ENCODE peak calls at places on chromosomes 1 and 21, in seven cellular contexts. V, Z, K, L, Y, M and U are unnamed samples. For H3K4me1 and H3K36me3, the result is how much of the 10 kb centered on the place peaks cover.

GRCh38 chr1:119729044-119729443 is 17.3 kb downstream of the PHGDH start:
- DNase-seq in V (no peak), Z (no peak), K (no peak), L (no peak), Y (no peak), M (no peak), U (no peak)

GRCh38 chr1:169312084-169312954 is 55.3 kb downstream of the NME7 start:
- DNase-seq in V (no peak), Z (no peak), K (no peak), L (peak), Y (no peak), M (peak), U (no peak)

GRCh38 chr1:84861516-84861915 is 31.5 kb downstream of the LPAR3 start:
- DNase-seq in V (no peak), Z (no peak), K (no peak), L (no peak), Y (no peak), M (no peak), U (no peak)

GRCh38 chr1:225866061-225866844 is 15.9 kb downstream of the TMEM63A start:
- DNase-seq in V (no peak), Z (no peak), K (no peak), L (peak), Y (peak), M (peak), U (no peak)

GRCh38 chr1:160004001-160004400 is 27.8 kb downstream of the PIGM start:
- DNase-seq in V (no peak), Z (no peak), K (no peak), L (no peak), Y (no peak), M (no peak), U (no peak)

GRCh38 chr1:164635074-164635783 is 76.2 kb downstream of the PBX1 start:
- DNase-seq in V (no peak), Z (no peak), K (no peak), L (no peak), Y (no peak), M (no peak), U (no peak)

GRCh38 chr1:109617291-109617801 is 2.1 kb downstream of the GNAT2 start:
- DNase-seq in V (no peak), Z (peak), K (peak), L (peak), Y (no peak), M (peak), U (no peak)

GRCh38 chr1:179340915-179341314 is 24.9 kb upstream of the AXDND1 start:
- DNase-seq in V (no peak), Z (no peak), K (no peak), L (no peak), Y (no peak), M (no peak), U (no peak)

DNA sequence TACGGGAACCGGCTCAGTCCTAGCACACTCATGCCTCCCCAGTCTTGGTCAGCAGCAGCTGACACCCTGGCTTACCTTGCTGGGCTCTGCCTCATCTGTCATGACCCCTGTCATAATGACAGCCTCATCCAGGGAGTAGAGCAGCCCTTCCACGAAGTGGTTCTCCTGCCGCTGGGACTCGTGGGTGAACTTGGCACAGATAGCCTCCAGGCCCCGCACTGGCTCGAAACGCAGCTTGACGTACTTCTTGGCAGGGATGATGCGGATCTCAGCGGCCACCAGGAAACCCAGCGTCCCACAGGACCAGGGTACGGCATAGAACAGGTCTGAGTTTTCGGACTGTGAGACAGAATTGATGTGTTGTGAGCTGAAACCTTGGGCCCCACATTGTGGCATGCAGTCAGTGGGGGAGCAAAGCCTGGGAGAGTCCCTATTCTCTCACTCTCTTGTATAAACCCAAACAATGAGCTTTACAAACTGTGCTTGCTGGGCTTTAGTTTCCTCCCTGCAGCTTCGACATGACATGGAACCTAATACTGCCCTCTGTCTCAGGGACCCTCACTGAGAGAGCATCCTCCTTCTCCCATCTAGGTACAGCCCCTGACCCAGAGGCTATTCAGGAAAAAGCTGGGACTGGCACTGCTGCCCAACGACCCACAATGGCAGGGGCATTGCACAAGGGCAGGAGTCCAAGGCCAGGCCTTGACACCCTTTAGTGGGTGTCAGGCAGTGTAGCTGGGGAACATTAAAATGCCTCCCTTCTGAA is 15.5 kb downstream of the DHCR24 start:
- DNase-seq in V (no peak), Z (no peak), K (peak), L (no peak), Y (no peak), M (no peak), U (no peak)
- H3K27ac ChIP-seq in V (no peak), Z (no peak), K (no peak), L (no peak), Y (no peak), M (no peak), U (no peak)

GRCh38 chr1:32962248-32962896 is 2.2 kb downstream of the RNF19B start:
- DNase-seq in V (no peak), Z (no peak), K (no peak), L (peak), Y (no peak), M (no peak), U (no peak)
- H3K4me1 ChIP-seq in V (under half), Z (under half), K (under half), L (under half), Y (under half), M (under half), U (under half)

GRCh38 chr1:232426801-232427200 is 203.1 kb downstream of the SIPA1L2 start:
- DNase-seq in V (no peak), Z (no peak), K (no peak), L (peak), Y (no peak), M (no peak), U (no peak)
- H3K36me3 ChIP-seq in V (under half), Z (under half), K (under half), L (under half), Y (under half), M (under half), U (half or more)

DNA sequence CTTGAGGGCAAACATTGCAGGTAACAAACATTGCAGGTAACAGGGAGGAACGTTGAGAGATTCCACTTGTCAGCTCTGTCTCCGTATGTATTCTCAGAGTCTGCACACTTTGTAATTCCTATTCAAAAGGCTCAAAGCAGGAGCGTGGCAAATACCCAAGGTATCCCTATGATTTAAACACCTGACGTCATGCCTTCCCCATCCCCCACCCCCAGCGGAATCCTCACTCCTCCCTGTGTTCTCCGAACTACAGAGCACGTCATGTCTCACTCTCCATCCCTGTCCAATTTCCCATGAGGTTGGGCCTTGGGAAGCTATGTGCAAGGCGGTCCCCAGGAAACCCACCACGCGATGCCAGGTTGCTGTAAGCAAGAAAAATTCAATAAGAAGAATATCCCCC is 2.8 kb upstream of the LRRC38 start:
- DNase-seq in V (no peak), Z (no peak), K (no peak), L (no peak), Y (no peak), M (no peak), U (no peak)
- H3K27ac ChIP-seq in V (no peak), Z (no peak), K (no peak), L (no peak), Y (no peak), M (no peak), U (no peak)

DNA sequence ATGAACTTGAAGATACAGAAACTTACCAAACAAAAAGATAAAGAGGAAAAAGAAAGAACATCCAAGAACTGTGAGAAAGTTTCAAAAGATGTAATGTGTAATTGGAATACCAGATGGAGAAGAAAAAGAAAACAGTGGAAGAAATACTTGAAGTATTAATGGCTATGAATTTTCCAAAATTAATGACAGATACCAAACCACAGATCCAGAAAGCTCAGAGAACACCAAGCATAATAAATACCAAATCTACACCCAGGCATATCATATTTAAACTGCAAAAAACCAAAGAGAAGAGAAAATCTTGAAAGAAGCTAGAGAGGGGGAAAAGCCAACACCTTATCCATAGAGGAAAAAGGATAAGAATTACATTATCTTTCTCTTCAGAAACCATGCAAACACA is 136.4 kb downstream of the CLIC6 start:
- DNase-seq in V (no peak), Z (no peak), K (no peak), L (no peak), Y (no peak), M (no peak), U (no peak)
- H3K4me1 ChIP-seq in V (under half), Z (under half), K (under half), L (under half), Y (under half), M (under half), U (under half)

GRCh38 chr1:150751443-150751842 is 14.1 kb downstream of the CTSS start:
- DNase-seq in V (no peak), Z (no peak), K (no peak), L (no peak), Y (no peak), M (no peak), U (no peak)
- H3K36me3 ChIP-seq in V (under half), Z (under half), K (under half), L (under half), Y (under half), M (under half), U (half or more)

DNA sequence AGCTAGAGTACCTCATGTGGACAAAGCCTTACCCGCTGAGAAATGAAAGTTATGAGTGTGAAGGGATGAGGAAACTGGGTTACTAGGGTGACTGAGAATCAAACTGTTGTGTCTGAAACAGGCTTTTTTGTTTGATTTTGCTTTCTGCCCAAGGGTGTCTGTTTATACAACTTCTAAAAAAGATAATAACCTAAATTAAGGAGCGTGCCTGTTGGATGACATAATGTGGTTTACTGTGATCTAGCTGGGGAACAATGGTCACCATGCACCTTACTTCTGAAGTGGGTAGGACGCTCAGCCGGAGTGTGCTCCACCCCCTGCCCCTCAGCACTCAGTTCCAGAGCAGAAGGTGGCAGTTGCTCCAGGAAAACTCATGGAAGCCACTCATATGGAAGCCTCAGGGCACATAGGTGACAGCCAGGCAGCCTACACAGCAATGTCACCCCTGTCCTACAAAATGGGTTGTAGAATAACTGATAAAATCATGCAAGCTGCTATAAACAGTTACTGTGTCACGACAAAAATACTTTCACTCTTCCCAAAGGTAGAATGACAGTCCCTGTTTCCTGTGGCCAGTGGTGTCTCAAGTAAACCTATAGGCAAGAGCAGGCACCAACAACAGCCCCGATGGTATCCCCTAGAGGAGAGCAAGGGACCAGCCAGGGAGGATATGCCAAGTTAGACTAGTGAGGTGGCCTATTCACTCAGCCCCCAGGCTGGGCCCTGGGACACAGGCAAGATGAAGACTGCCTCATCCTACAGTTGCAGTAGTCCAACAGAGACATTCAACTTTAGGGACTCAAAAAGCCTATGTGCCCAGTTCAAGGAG is 29.3 kb downstream of the SIPA1L2 start:
- DNase-seq in V (no peak), Z (no peak), K (no peak), L (peak), Y (no peak), M (peak), U (no peak)
- H3K27ac ChIP-seq in V (no peak), Z (no peak), K (no peak), L (no peak), Y (no peak), M (peak), U (no peak)

GRCh38 chr1:201468501-201468843 is 516 bp downstream of the PHLDA3 start:
- DNase-seq in V (no peak), Z (no peak), K (no peak), L (no peak), Y (peak), M (no peak), U (peak)
- H3K4me1 ChIP-seq in V (half or more), Z (under half), K (under half), L (under half), Y (under half), M (under half), U (under half)